ENCODE peak calls at places on chromosomes 4 and X, in seven cellular contexts. V, G, Q, K, D, Y and N are unnamed samples.

GRCh38 chrX:23857409-23857808 is 50.3 kb downstream of the APOO start:
- DNase-seq in V (no peak), G (no peak), Q (no peak), K (no peak), D (peak), Y (no peak), N (no peak)

GRCh38 chrX:38880460-38880859 is 79.2 kb downstream of the MID1IP1 start:
- DNase-seq in V (no peak), G (no peak), Q (no peak), K (no peak), D (peak), Y (no peak), N (no peak)

GRCh38 chr4:64799751-64800150 is 390.5 kb upstream of the TECRL start:
- DNase-seq in V (no peak), G (no peak), Q (no peak), K (no peak), D (no peak), Y (no peak), N (no peak)

GRCh38 chrX:147476008-147476407 is 435.7 kb upstream of the FMR1 start:
- DNase-seq in V (no peak), G (peak), Q (no peak), K (peak), D (peak), Y (no peak), N (peak)

GRCh38 chr4:183571350-183572076 is 66.7 kb downstream of the ING2 start:
- DNase-seq in V (no peak), G (peak), Q (no peak), K (no peak), D (peak), Y (no peak), N (peak)

GRCh38 chr4:172232966-172233365 is 419.8 kb downstream of the GALNTL6 start:
- DNase-seq in V (no peak), G (no peak), Q (peak), K (no peak), D (no peak), Y (no peak), N (no peak)

GRCh38 chr4:186200436-186201409 is 9.4 kb downstream of the CYP4V2 start:
- DNase-seq in V (no peak), G (no peak), Q (no peak), K (no peak), D (no peak), Y (no peak), N (no peak)

GRCh38 chrX:150486011-150486410 is 82.4 kb upstream of the MTM1 start:
- DNase-seq in V (no peak), G (peak), Q (peak), K (peak), D (peak), Y (peak), N (peak)

GRCh38 chr4:44415251-44415650 is 33.4 kb downstream of the KCTD8 start:
- DNase-seq in V (no peak), G (no peak), Q (no peak), K (no peak), D (no peak), Y (peak), N (no peak)

GRCh38 chrX:584572-584971 is 46.0 kb upstream of the SHOX start:
- DNase-seq in V (no peak), G (no peak), Q (no peak), K (no peak), D (no peak), Y (peak), N (no peak)

GRCh38 chr4:100034265-100034664 is 84.2 kb upstream of the H2AZ1 start:
- DNase-seq in V (no peak), G (no peak), Q (no peak), K (no peak), D (no peak), Y (no peak), N (no peak)

GRCh38 chrX:55342533-55343501 is 78.1 kb upstream of the PAGE3 start:
- DNase-seq in V (peak), G (peak), Q (no peak), K (peak), D (peak), Y (peak), N (peak)

GRCh38 chrX:71541546-71542022 is 8.7 kb downstream of the OGT start:
- DNase-seq in V (no peak), G (no peak), Q (no peak), K (no peak), D (no peak), Y (no peak), N (no peak)

GRCh38 chr4:1932736-1933135 is 61.5 kb downstream of the NSD2 start:
- DNase-seq in V (no peak), G (no peak), Q (no peak), K (no peak), D (no peak), Y (no peak), N (no peak)

GRCh38 chrX:112691361-112691760 is 11.6 kb upstream of the LHFPL1 start:
- DNase-seq in V (no peak), G (no peak), Q (no peak), K (no peak), D (no peak), Y (no peak), N (no peak)

GRCh38 chrX:134173541-134174272 is 63.3 kb upstream of the CCDC160 start:
- DNase-seq in V (no peak), G (peak), Q (no peak), K (no peak), D (no peak), Y (peak), N (no peak)

GRCh38 chr4:184392321-184392720 is 82.0 kb downstream of the IRF2 start:
- DNase-seq in V (no peak), G (no peak), Q (no peak), K (no peak), D (no peak), Y (no peak), N (no peak)

GRCh38 chr4:15906024-15906443 is 32.5 kb downstream of the FGFBP1 start:
- DNase-seq in V (no peak), G (no peak), Q (peak), K (peak), D (no peak), Y (peak), N (no peak)

GRCh38 chrX:73448379-73448778 is 1.5 kb downstream of the CDX4 start:
- DNase-seq in V (no peak), G (no peak), Q (no peak), K (no peak), D (no peak), Y (peak), N (no peak)

GRCh38 chr4:15765910-15766703 is 12.0 kb upstream of the CD38 start:
- DNase-seq in V (no peak), G (no peak), Q (no peak), K (no peak), D (no peak), Y (no peak), N (no peak)

GRCh38 chr4:161799687-161800086 is 364.1 kb downstream of the FSTL5 start:
- DNase-seq in V (no peak), G (no peak), Q (no peak), K (no peak), D (peak), Y (no peak), N (peak)

GRCh38 chr4:1238676-1239000 is 10.3 kb downstream of the CTBP1 start:
- DNase-seq in V (no peak), G (peak), Q (no peak), K (no peak), D (no peak), Y (no peak), N (no peak)

GRCh38 chr4:1510931-1511330 is 104.7 kb upstream of the NKX1-1 start:
- DNase-seq in V (no peak), G (no peak), Q (no peak), K (no peak), D (no peak), Y (no peak), N (no peak)

GRCh38 chr4:121070274-121070673 is 2.1 kb downstream of the NDNF start:
- DNase-seq in V (no peak), G (no peak), Q (no peak), K (no peak), D (no peak), Y (peak), N (no peak)

GRCh38 chrX:150643271-150643670 is 49.9 kb upstream of the MTMR1 start:
- DNase-seq in V (no peak), G (no peak), Q (no peak), K (no peak), D (no peak), Y (no peak), N (no peak)

GRCh38 chr4:10295326-10295725 is 161.9 kb downstream of the ZNF518B start:
- DNase-seq in V (no peak), G (no peak), Q (no peak), K (no peak), D (no peak), Y (no peak), N (no peak)

GRCh38 chr4:10298681-10299080 is 158.5 kb downstream of the ZNF518B start:
- DNase-seq in V (no peak), G (no peak), Q (no peak), K (no peak), D (no peak), Y (no peak), N (no peak)

GRCh38 chr4:10302096-10302495 is 155.1 kb downstream of the ZNF518B start:
- DNase-seq in V (no peak), G (no peak), Q (no peak), K (no peak), D (no peak), Y (no peak), N (peak)

GRCh38 chr4:10299601-10300000 is 157.6 kb downstream of the ZNF518B start:
- DNase-seq in V (no peak), G (no peak), Q (no peak), K (no peak), D (no peak), Y (no peak), N (no peak)

DNA sequence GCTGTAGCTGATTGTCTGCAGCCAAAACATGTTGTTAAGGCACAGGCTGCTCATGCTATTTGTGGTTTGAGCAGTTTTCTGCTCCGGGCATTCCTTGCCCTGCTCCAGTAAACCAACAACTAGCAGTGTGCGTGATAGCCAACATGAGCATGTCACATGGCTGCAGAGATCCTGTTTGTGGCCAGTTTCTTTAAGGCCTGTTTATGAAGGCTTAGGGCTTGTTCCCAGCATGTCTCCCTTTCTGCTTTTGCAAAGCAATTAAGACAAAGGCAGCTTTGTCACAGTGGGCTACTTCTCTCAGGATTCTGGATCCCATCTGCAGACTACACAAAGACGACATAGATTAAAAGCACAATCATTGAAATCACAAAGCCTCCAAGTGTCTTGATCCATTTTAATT is 160.5 kb downstream of the ZNF518B start:
- DNase-seq in V (no peak), G (no peak), Q (no peak), K (no peak), D (no peak), Y (no peak), N (no peak)
- TF ChIP-seq JUND in V (no peak), G (no peak), Q (no peak), K (no peak), D (no peak), Y (no peak), N (no peak)

GRCh38 chrX:128929281-128930057 is 593.8 kb downstream of the SMARCA1 start:
- DNase-seq in V (no peak), G (no peak), Q (no peak), K (no peak), D (peak), Y (no peak), N (no peak)
- TF ChIP-seq JUND in V (no peak), G (no peak), Q (no peak), K (no peak), D (no peak), Y (no peak), N (no peak)

GRCh38 chr4:169025184-169025583 is 15.1 kb upstream of the CBR4 start:
- DNase-seq in V (no peak), G (no peak), Q (no peak), K (no peak), D (no peak), Y (no peak), N (no peak)
- TF ChIP-seq JUND in V (no peak), G (no peak), Q (no peak), K (no peak), D (no peak), Y (no peak), N (no peak)

DNA sequence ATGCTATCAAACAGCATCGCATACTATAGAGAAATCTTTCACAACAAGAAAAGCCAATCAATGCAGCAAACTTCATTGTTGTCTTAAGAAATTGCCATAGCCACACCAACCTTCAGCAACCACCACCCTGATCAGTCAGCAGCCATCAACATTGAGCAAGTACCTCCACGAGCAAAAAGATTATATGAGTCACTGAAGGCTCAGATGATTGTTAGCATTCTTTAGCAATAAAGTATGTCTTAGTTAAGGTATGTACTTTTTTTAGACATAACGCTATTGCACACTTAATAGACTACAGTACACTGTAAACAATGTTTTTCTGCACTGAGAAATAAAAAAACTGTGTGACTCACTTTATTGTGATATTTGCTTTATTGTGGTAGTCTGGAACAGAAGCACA is 37.8 kb upstream of the FUNDC1 start:
- DNase-seq in V (no peak), G (no peak), Q (no peak), K (no peak), D (no peak), Y (no peak), N (no peak)
- TF ChIP-seq JUND in V (no peak), G (no peak), Q (no peak), K (no peak), D (no peak), Y (no peak), N (no peak)

GRCh38 chr4:123671633-123672404 is 275.2 kb downstream of the SPRY1 start:
- DNase-seq in V (peak), G (no peak), Q (no peak), K (no peak), D (no peak), Y (no peak), N (no peak)

GRCh38 chr4:123666486-123666885 is 269.9 kb downstream of the SPRY1 start:
- DNase-seq in V (no peak), G (no peak), Q (no peak), K (no peak), D (no peak), Y (no peak), N (no peak)

GRCh38 chr4:123667991-123668390 is 271.4 kb downstream of the SPRY1 start:
- DNase-seq in V (no peak), G (no peak), Q (no peak), K (no peak), D (no peak), Y (no peak), N (no peak)

GRCh38 chr4:123662827-123663226 is 266.2 kb downstream of the SPRY1 start:
- DNase-seq in V (no peak), G (no peak), Q (no peak), K (no peak), D (no peak), Y (no peak), N (no peak)

GRCh38 chr4:123667496-123667895 is 270.9 kb downstream of the SPRY1 start:
- DNase-seq in V (no peak), G (no peak), Q (no peak), K (no peak), D (no peak), Y (no peak), N (no peak)
- TF ChIP-seq JUND in V (no peak), G (no peak), Q (no peak), K (no peak), D (no peak), Y (no peak), N (no peak)

GRCh38 chrX:100719139-100719538 is 12.8 kb downstream of the SYTL4 start:
- DNase-seq in V (no peak), G (no peak), Q (no peak), K (no peak), D (no peak), Y (no peak), N (no peak)

GRCh38 chrX:100721328-100721727 is 10.6 kb downstream of the SYTL4 start:
- DNase-seq in V (no peak), G (no peak), Q (no peak), K (no peak), D (no peak), Y (no peak), N (no peak)

GRCh38 chrX:100720301-100720700 is 11.6 kb downstream of the SYTL4 start:
- DNase-seq in V (no peak), G (no peak), Q (no peak), K (no peak), D (no peak), Y (no peak), N (no peak)
- TF ChIP-seq JUND in V (no peak), G (no peak), Q (no peak), K (no peak), D (no peak), Y (no peak), N (no peak)

GRCh38 chrX:26670521-26670920 is 454.6 kb downstream of the MAGEB5 start:
- DNase-seq in V (no peak), G (no peak), Q (no peak), K (no peak), D (no peak), Y (no peak), N (no peak)
- TF ChIP-seq JUND in V (no peak), G (no peak), Q (no peak), K (no peak), D (no peak), Y (no peak), N (no peak)

DNA sequence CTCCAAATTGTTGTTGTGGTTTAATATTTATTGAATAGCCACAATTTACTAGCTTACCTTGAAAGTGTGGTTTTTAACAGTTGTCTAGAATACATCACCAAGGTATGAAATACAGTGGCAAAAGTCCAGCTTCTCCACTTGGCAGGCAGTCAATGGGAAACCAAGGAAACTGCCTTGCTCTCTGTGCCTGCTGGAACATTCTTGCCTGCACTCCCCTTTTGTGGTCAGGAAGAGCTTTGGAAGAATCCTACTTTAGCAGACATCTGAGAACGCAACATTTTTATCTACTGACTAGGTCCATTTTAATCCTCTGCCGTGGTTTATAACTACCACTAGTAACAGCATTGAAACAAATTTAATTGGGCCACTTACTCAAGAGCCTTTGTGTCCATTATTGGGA is 64.5 kb downstream of the TENM3 start:
- DNase-seq in V (no peak), G (no peak), Q (peak), K (no peak), D (no peak), Y (no peak), N (peak)
- TF ChIP-seq JUND in V (no peak), G (peak), Q (peak), K (no peak), D (no peak), Y (no peak), N (no peak)

GRCh38 chr4:20288846-20289512 is 37.3 kb downstream of the SLIT2 start:
- DNase-seq in V (no peak), G (no peak), Q (no peak), K (no peak), D (no peak), Y (no peak), N (no peak)
- TF ChIP-seq JUND in V (no peak), G (peak), Q (no peak), K (no peak), D (no peak), Y (no peak), N (no peak)

GRCh38 chr4:33078145-33078544 is 2358.0 kb downstream of the PCDH7 start:
- DNase-seq in V (no peak), G (no peak), Q (no peak), K (no peak), D (no peak), Y (no peak), N (no peak)
- TF ChIP-seq JUND in V (no peak), G (no peak), Q (no peak), K (no peak), D (no peak), Y (no peak), N (no peak)